ENCODE peak calls at places on chromosomes 5 and 9, in four cellular contexts. One of them, this sample, is unnamed.

GRCh38 chr9:125145425-125145824 is 2.1 kb upstream of the SCAI start:
- DNase-seq in A549: no peak
- DNase-seq in GM12878: no peak
- DNase-seq in right atrium auricular region: no peak
- DNase-seq in this sample: no peak

GRCh38 chr9:33130961-33131360 is 36.2 kb downstream of the B4GALT1 start:
- DNase-seq in A549: no peak
- DNase-seq in GM12878: no peak
- DNase-seq in right atrium auricular region: no peak
- DNase-seq in this sample: no peak

GRCh38 chr9:95725045-95725444 is 150.4 kb upstream of the ERCC6L2 start:
- DNase-seq in A549: no peak
- DNase-seq in GM12878: no peak
- DNase-seq in right atrium auricular region: no peak
- DNase-seq in this sample: no peak

GRCh38 chr9:14309403-14309802 is 4.5 kb downstream of the NFIB start:
- DNase-seq in A549: peak
- DNase-seq in GM12878: no peak
- DNase-seq in right atrium auricular region: no peak
- DNase-seq in this sample: no peak

GRCh38 chr9:135249191-135249590 is 161.7 kb downstream of the OLFM1 start:
- DNase-seq in A549: no peak
- DNase-seq in GM12878: no peak
- DNase-seq in right atrium auricular region: no peak
- DNase-seq in this sample: no peak

GRCh38 chr5:159135896-159136531 is 36.3 kb upstream of the EBF1 start:
- DNase-seq in A549: peak
- DNase-seq in GM12878: no peak
- DNase-seq in right atrium auricular region: no peak
- DNase-seq in this sample: no peak

GRCh38 chr9:23567756-23568155 is 258.3 kb downstream of the ELAVL2 start:
- DNase-seq in A549: no peak
- DNase-seq in GM12878: no peak
- DNase-seq in right atrium auricular region: no peak
- DNase-seq in this sample: no peak

GRCh38 chr5:73975855-73976254 is 349.9 kb downstream of the ARHGEF28 start:
- DNase-seq in A549: no peak
- DNase-seq in GM12878: no peak
- DNase-seq in right atrium auricular region: no peak
- DNase-seq in this sample: no peak

GRCh38 chr9:108182950-108183381 is 672.8 kb downstream of the ACTL7B start:
- DNase-seq in A549: no peak
- DNase-seq in GM12878: peak
- DNase-seq in right atrium auricular region: peak
- DNase-seq in this sample: no peak

GRCh38 chr5:153835891-153836515 is 202.7 kb downstream of the FAM114A2 start:
- DNase-seq in A549: no peak
- DNase-seq in GM12878: no peak
- DNase-seq in right atrium auricular region: no peak
- DNase-seq in this sample: no peak

GRCh38 chr9:120532475-120532874 is 47.5 kb downstream of the CDK5RAP2 start:
- DNase-seq in A549: peak
- DNase-seq in GM12878: no peak
- DNase-seq in right atrium auricular region: no peak
- DNase-seq in this sample: no peak

GRCh38 chr5:180113660-180114303 is 42.2 kb upstream of the RNF130 start:
- DNase-seq in A549: no peak
- DNase-seq in GM12878: no peak
- DNase-seq in right atrium auricular region: no peak
- DNase-seq in this sample: no peak

GRCh38 chr5:150473673-150474358 is 24.3 kb upstream of the RPS14 start:
- DNase-seq in A549: peak
- DNase-seq in GM12878: no peak
- DNase-seq in right atrium auricular region: no peak
- DNase-seq in this sample: no peak

GRCh38 chr5:172141949-172142319 is 46.1 kb downstream of the STK10 start:
- DNase-seq in A549: no peak
- DNase-seq in GM12878: no peak
- DNase-seq in right atrium auricular region: no peak
- DNase-seq in this sample: no peak

GRCh38 chr5:169978744-169979143 is 1.6 kb downstream of the INSYN2B start:
- DNase-seq in A549: no peak
- DNase-seq in GM12878: no peak
- DNase-seq in right atrium auricular region: no peak
- DNase-seq in this sample: no peak

GRCh38 chr5:77751328-77752023 is 24.7 kb downstream of the TBCA start:
- DNase-seq in A549: no peak
- DNase-seq in GM12878: no peak
- DNase-seq in right atrium auricular region: no peak
- DNase-seq in this sample: no peak

GRCh38 chr9:16001856-16002255 is 449.0 kb downstream of the CCDC171 start:
- DNase-seq in A549: no peak
- DNase-seq in GM12878: no peak
- DNase-seq in right atrium auricular region: no peak
- DNase-seq in this sample: no peak

GRCh38 chr5:54860321-54860720 is 125.1 kb downstream of the ESM1 start:
- DNase-seq in A549: no peak
- DNase-seq in GM12878: no peak
- DNase-seq in right atrium auricular region: no peak
- DNase-seq in this sample: no peak

GRCh38 chr9:108117775-108118174 is 628.2 kb upstream of the KLF4 start:
- DNase-seq in A549: no peak
- DNase-seq in GM12878: no peak
- DNase-seq in right atrium auricular region: no peak
- DNase-seq in this sample: no peak

GRCh38 chr9:121888438-121888775 is 204.7 kb downstream of the TTLL11 start:
- DNase-seq in A549: peak
- DNase-seq in GM12878: no peak
- DNase-seq in right atrium auricular region: peak
- DNase-seq in this sample: no peak

GRCh38 chr5:33381243-33381642 is 59.5 kb upstream of the TARS1 start:
- DNase-seq in A549: no peak
- DNase-seq in GM12878: no peak
- DNase-seq in right atrium auricular region: no peak
- DNase-seq in this sample: no peak

GRCh38 chr5:96968614-96969013 is 32.7 kb downstream of the LNPEP start:
- DNase-seq in A549: no peak
- DNase-seq in GM12878: no peak
- DNase-seq in right atrium auricular region: no peak
- DNase-seq in this sample: no peak

GRCh38 chr9:16727452-16728127 is 142.9 kb downstream of the BNC2 start:
- DNase-seq in A549: no peak
- DNase-seq in GM12878: no peak
- DNase-seq in right atrium auricular region: no peak
- DNase-seq in this sample: no peak

GRCh38 chr9:134483361-134484184 is 157.3 kb downstream of the RXRA start:
- DNase-seq in A549: no peak
- DNase-seq in GM12878: no peak
- DNase-seq in right atrium auricular region: no peak
- DNase-seq in this sample: no peak

GRCh38 chr9:96491079-96491879 is 41.3 kb downstream of the HABP4 start:
- DNase-seq in A549: no peak
- DNase-seq in GM12878: no peak
- DNase-seq in right atrium auricular region: no peak
- DNase-seq in this sample: no peak

GRCh38 chr9:89477811-89478583 is 19.9 kb downstream of the SEMA4D start:
- DNase-seq in A549: no peak
- DNase-seq in GM12878: no peak
- DNase-seq in right atrium auricular region: no peak
- DNase-seq in this sample: no peak

GRCh38 chr9:117535439-117535838 is 120.6 kb upstream of the ASTN2 start:
- DNase-seq in A549: no peak
- DNase-seq in GM12878: no peak
- DNase-seq in right atrium auricular region: no peak
- DNase-seq in this sample: no peak

GRCh38 chr5:75281716-75282465 is 45.2 kb upstream of the ANKRD31 start:
- DNase-seq in A549: no peak
- DNase-seq in GM12878: no peak
- DNase-seq in right atrium auricular region: no peak
- DNase-seq in this sample: no peak

GRCh38 chr9:2015581-2016410 is 649 bp downstream of the SMARCA2 start:
- DNase-seq in A549: peak
- DNase-seq in GM12878: no peak
- DNase-seq in right atrium auricular region: peak
- DNase-seq in this sample: peak

GRCh38 chr5:150570333-150570732 is 62.4 kb downstream of the NDST1 start:
- DNase-seq in A549: no peak
- DNase-seq in GM12878: no peak
- DNase-seq in right atrium auricular region: no peak
- DNase-seq in this sample: no peak

GRCh38 chr5:137300411-137301240 is 198.5 kb downstream of the SPOCK1 start:
- DNase-seq in A549: no peak
- DNase-seq in GM12878: no peak
- DNase-seq in right atrium auricular region: peak
- DNase-seq in this sample: no peak

GRCh38 chr5:55027589-55027988 is 3.5 kb downstream of the GZMK start:
- DNase-seq in A549: no peak
- DNase-seq in GM12878: no peak
- DNase-seq in right atrium auricular region: no peak
- DNase-seq in this sample: no peak

GRCh38 chr9:126915846-126916543 is 1.4 kb downstream of the RALGPS1 start:
- DNase-seq in A549: no peak
- DNase-seq in GM12878: no peak
- DNase-seq in right atrium auricular region: no peak
- DNase-seq in this sample: no peak

DNA sequence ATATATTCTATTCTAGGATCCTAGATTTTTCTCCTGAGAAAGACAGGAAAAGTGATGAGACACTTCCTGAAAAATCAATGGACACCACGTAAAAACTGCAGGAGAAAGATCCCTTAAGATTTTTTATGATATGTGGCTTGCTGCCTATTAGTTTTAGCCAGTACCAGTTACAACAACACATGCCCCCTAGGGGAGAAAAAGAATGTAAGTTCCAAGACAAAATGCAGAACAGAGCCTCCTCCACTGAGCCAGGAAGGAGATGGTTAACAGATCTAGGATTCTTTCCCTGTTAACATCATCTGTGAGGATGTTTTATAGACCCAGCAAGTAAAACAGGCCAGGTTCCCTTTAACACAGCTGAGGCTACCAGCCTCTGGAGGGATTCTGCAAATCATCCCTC is 574.7 kb downstream of the TLE4 start:
- DNase-seq in A549: peak
- DNase-seq in GM12878: no peak
- DNase-seq in right atrium auricular region: no peak
- DNase-seq in this sample: no peak
- TF ChIP-seq CTCF in A549: no peak
- TF ChIP-seq CTCF in GM12878: peak
- TF ChIP-seq CTCF in right atrium auricular region: no peak
- TF ChIP-seq CTCF in this sample: no peak

DNA sequence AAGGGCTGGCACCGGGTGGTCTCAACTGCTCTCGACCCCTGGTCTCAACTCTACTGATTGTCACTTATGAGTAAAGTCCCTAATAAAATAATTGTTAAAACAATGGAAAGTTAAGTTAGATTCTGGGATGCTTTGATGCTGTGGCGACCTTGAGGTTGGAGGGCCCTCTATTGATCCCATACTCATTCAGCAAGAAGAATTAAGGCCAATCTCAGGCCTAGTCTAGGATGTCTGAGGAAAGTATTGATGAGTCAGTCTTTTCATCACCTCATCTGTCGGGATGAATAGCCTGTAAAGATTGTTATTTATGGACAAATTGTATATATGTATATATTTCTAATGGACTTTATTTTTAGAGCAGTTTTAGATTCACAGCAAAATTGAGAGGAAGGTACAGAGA is 50.8 kb downstream of the WDR36 start:
- DNase-seq in A549: no peak
- DNase-seq in GM12878: no peak
- DNase-seq in right atrium auricular region: no peak
- DNase-seq in this sample: no peak
- TF ChIP-seq CTCF in A549: no peak
- TF ChIP-seq CTCF in GM12878: no peak
- TF ChIP-seq CTCF in right atrium auricular region: no peak
- TF ChIP-seq CTCF in this sample: no peak

DNA sequence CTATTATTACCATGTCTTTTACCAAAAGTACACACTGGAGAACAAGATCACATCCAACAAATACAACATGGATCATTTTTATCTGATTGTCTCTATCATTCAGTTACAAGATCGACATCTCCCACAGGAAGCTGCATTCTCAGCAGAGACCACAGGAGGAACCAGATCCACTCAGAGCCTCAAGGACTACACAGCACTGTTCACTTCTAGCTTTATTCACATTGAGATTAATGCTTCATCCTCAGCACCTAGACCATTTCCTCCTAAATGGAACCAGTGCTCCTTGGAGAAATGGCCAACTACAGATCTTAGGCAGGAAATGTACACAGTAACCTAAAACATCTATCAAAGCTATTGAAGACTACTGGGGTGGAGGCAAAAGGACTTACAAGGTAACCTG is 13.3 kb upstream of the C5orf15 start:
- DNase-seq in A549: peak
- DNase-seq in GM12878: no peak
- DNase-seq in right atrium auricular region: no peak
- DNase-seq in this sample: no peak
- TF ChIP-seq CTCF in A549: no peak
- TF ChIP-seq CTCF in GM12878: no peak
- TF ChIP-seq CTCF in right atrium auricular region: no peak
- TF ChIP-seq CTCF in this sample: no peak

GRCh38 chr9:136686794-136687711 is at the start of gene AGPAT2:
- DNase-seq in A549: peak
- DNase-seq in GM12878: no peak
- DNase-seq in right atrium auricular region: peak
- DNase-seq in this sample: peak
- TF ChIP-seq CTCF in A549: no peak
- TF ChIP-seq CTCF in GM12878: no peak
- TF ChIP-seq CTCF in right atrium auricular region: peak
- TF ChIP-seq CTCF in this sample: no peak

DNA sequence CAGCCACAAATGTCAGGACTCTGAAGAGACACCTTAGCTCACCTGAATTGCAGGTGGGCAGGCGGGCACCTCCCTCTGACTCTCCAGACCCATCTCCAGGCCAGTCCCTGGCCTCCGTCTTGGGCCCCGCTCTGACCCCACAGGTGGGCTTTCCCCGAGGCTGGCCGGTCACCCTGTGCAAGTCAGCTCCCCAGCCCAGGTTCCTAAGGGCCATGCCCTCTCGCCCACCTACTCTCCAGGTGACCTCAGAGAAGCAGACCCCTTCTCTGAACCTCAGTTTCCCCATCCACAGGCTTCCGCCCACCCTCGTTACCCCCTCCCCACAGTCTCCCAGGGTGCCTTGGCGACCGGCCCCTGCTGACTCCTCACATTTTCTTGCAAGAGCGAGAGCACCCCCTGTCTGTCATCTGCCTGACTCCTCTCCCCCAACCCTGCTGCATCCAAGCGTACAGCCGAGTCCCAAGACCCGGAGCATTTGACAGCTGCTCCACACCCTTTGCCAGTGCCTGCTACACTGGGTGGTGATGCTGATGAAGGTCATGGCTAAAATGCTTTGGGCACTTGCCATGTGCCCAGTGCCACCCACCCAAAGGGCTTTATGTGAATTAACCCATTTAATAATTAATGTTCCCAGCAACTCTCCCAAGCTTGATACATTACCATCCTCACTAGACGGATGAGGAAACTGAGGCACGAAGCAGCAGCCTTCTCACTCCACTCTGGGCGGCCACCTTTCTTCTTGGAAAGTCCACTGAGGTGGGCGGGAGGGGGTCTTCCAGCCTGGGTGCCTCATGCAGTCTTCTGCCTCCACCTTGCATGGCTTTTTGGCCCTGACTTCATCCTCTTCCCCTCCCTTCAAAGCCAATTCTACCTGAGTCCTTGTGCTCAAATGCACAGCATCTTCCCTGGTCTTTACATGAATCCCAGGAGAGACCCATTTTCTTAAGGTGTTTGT is 51.1 kb upstream of the ORM1 start:
- DNase-seq in A549: peak
- DNase-seq in GM12878: no peak
- DNase-seq in right atrium auricular region: no peak
- DNase-seq in this sample: no peak
- TF ChIP-seq CTCF in A549: peak
- TF ChIP-seq CTCF in GM12878: peak
- TF ChIP-seq CTCF in right atrium auricular region: peak
- TF ChIP-seq CTCF in this sample: no peak

This sample was measured in activated B cell treated with CpG ODN at 0.5 μM for 24 hours.